ENCODE peak calls at places on chromosome 21, in four cellular contexts. S is foreskin fibroblast, Z is OCI-M1, W is head of caudate nucleus. T is an unnamed sample.

GRCh38 chr21:44836666-44837471 is 19.0 kb upstream of the SUMO3 start:
- DNase-seq in W (no peak), S (no peak), Z (peak), T (no peak)

GRCh38 chr21:17514124-17514481 is 1.3 kb downstream of the CXADR start:
- DNase-seq in W (no peak), Z (no peak), S (no peak), T (peak)

GRCh38 chr21:44708213-44708865 is 3.0 kb downstream of the TSPEAR start:
- DNase-seq in S (no peak), W (no peak), Z (no peak), T (no peak)

GRCh38 chr21:41932191-41932575 is 21.6 kb downstream of the C2CD2 start:
- DNase-seq in W (no peak), Z (no peak), S (peak), T (peak)

GRCh38 chr21:32726742-32727477 is 903 bp downstream of the SYNJ1 start:
- DNase-seq in W (peak), S (no peak), Z (peak), T (peak)

GRCh38 chr21:26444646-26445045 is 128.4 kb downstream of the CYYR1 start:
- DNase-seq in Z (no peak), S (no peak), W (no peak), T (no peak)

GRCh38 chr21:38733973-38734546 is 71.7 kb upstream of the ETS2 start:
- DNase-seq in W (peak), Z (peak), S (peak), T (peak)

GRCh38 chr21:44322621-44323325 is 16.4 kb downstream of the CFAP410 start:
- DNase-seq in S (no peak), W (no peak), Z (no peak), T (no peak)

GRCh38 chr21:45982758-45983731 is 1.5 kb downstream of the COL6A1 start:
- DNase-seq in W (peak), S (no peak), Z (no peak), T (no peak)

GRCh38 chr21:37868446-37868845 is 47.8 kb downstream of the KCNJ6 start:
- DNase-seq in S (no peak), W (no peak), Z (no peak), T (no peak)

GRCh38 chr21:41411449-41412089 is 14.5 kb upstream of the MX1 start:
- DNase-seq in S (no peak), W (no peak), Z (peak), T (no peak)

GRCh38 chr21:36105327-36105842 is 29.5 kb upstream of the CBR3 start:
- DNase-seq in S (no peak), W (no peak), Z (no peak), T (no peak)

GRCh38 chr21:43624343-43624742 is 34.9 kb downstream of the HSF2BP start:
- DNase-seq in S (no peak), Z (no peak), W (no peak), T (no peak)

GRCh38 chr21:44653656-44654575 is 543 bp downstream of the KRTAP12-4 start:
- DNase-seq in W (no peak), Z (no peak), S (no peak), T (no peak)

GRCh38 chr21:43365611-43366426 is 61.1 kb downstream of the SIK1 start:
- DNase-seq in W (peak), S (no peak), Z (no peak), T (no peak)

GRCh38 chr21:36203603-36203889 is 46.9 kb downstream of the DOP1B start:
- DNase-seq in W (peak), S (peak), Z (no peak), T (peak)

GRCh38 chr21:31195334-31196015 is 148.6 kb downstream of the TIAM1 start:
- DNase-seq in S (no peak), Z (no peak), W (no peak), T (no peak)

GRCh38 chr21:15774590-15774989 is 44.8 kb downstream of the USP25 start:
- DNase-seq in W (no peak), S (peak), Z (no peak), T (peak)